ENCODE peak calls at places on chromosomes 2 and 18, in four cellular contexts. One of them, this sample, is unnamed.

GRCh38 chr2:178279142-178279541 is 84.8 kb downstream of the OSBPL6 start:
- DNase-seq in keratinocyte: peak; percentile 73
- DNase-seq in CD4-positive, alpha-beta T cell: no peak
- DNase-seq in epithelial cell of esophagus: peak; percentile 93
- DNase-seq in this sample: no peak

GRCh38 chr2:204947448-204947847 is 402.2 kb downstream of the PARD3B start:
- DNase-seq in keratinocyte: no peak
- DNase-seq in CD4-positive, alpha-beta T cell: no peak
- DNase-seq in epithelial cell of esophagus: no peak
- DNase-seq in this sample: no peak

GRCh38 chr2:96507957-96508520 is 2.9 kb upstream of the NEURL3 start:
- DNase-seq in keratinocyte: no peak
- DNase-seq in CD4-positive, alpha-beta T cell: peak; percentile 85
- DNase-seq in epithelial cell of esophagus: peak; percentile 57
- DNase-seq in this sample: peak; percentile 87

GRCh38 chr2:86295071-86295470 is 42.4 kb downstream of the REEP1 start:
- DNase-seq in keratinocyte: no peak
- DNase-seq in CD4-positive, alpha-beta T cell: no peak
- DNase-seq in epithelial cell of esophagus: no peak
- DNase-seq in this sample: no peak

GRCh38 chr18:23257686-23258565 is 122.6 kb downstream of the CABLES1 start:
- DNase-seq in keratinocyte: no peak
- DNase-seq in CD4-positive, alpha-beta T cell: no peak
- DNase-seq in epithelial cell of esophagus: peak; percentile 71
- DNase-seq in this sample: no peak

GRCh38 chr2:161306919-161307318 is 1.3 kb upstream of the PSMD14 start:
- DNase-seq in keratinocyte: no peak
- DNase-seq in CD4-positive, alpha-beta T cell: no peak
- DNase-seq in epithelial cell of esophagus: no peak
- DNase-seq in this sample: no peak

GRCh38 chr2:120896904-120897303 is 161.2 kb downstream of the GLI2 start:
- DNase-seq in keratinocyte: no peak
- DNase-seq in CD4-positive, alpha-beta T cell: no peak
- DNase-seq in epithelial cell of esophagus: no peak
- DNase-seq in this sample: no peak

GRCh38 chr18:61893304-61893970 is 630 bp upstream of the RNF152 start:
- DNase-seq in keratinocyte: no peak
- DNase-seq in CD4-positive, alpha-beta T cell: peak; percentile 2
- DNase-seq in epithelial cell of esophagus: peak; percentile 50
- DNase-seq in this sample: peak; percentile 62

GRCh38 chr18:26104037-26104436 is 13.6 kb upstream of the SS18 start:
- DNase-seq in keratinocyte: no peak
- DNase-seq in CD4-positive, alpha-beta T cell: no peak
- DNase-seq in epithelial cell of esophagus: no peak
- DNase-seq in this sample: no peak

GRCh38 chr2:148653437-148653836 is 8.9 kb downstream of the EPC2 start:
- DNase-seq in keratinocyte: no peak
- DNase-seq in CD4-positive, alpha-beta T cell: no peak
- DNase-seq in epithelial cell of esophagus: no peak
- DNase-seq in this sample: no peak

GRCh38 chr18:22710628-22711380 is 222.3 kb upstream of the RBBP8 start:
- DNase-seq in keratinocyte: no peak
- DNase-seq in CD4-positive, alpha-beta T cell: no peak
- DNase-seq in epithelial cell of esophagus: peak; percentile 88
- DNase-seq in this sample: no peak

GRCh38 chr2:27958711-27959378 is 68.3 kb downstream of the BABAM2 start:
- DNase-seq in keratinocyte: no peak
- DNase-seq in CD4-positive, alpha-beta T cell: no peak
- DNase-seq in epithelial cell of esophagus: no peak
- DNase-seq in this sample: no peak

GRCh38 chr2:27961997-27962396 is 71.5 kb downstream of the BABAM2 start:
- DNase-seq in keratinocyte: no peak
- DNase-seq in CD4-positive, alpha-beta T cell: no peak
- DNase-seq in epithelial cell of esophagus: peak; percentile 52
- DNase-seq in this sample: no peak

GRCh38 chr2:27956895-27957294 is 66.4 kb downstream of the BABAM2 start:
- DNase-seq in keratinocyte: no peak
- DNase-seq in CD4-positive, alpha-beta T cell: no peak
- DNase-seq in epithelial cell of esophagus: peak; percentile 78
- DNase-seq in this sample: no peak

GRCh38 chr2:27960237-27960912 is 69.8 kb downstream of the BABAM2 start:
- DNase-seq in keratinocyte: no peak
- DNase-seq in CD4-positive, alpha-beta T cell: no peak
- DNase-seq in epithelial cell of esophagus: peak; percentile 45
- DNase-seq in this sample: no peak

GRCh38 chr2:27959496-27959895 is 69.0 kb downstream of the BABAM2 start:
- DNase-seq in keratinocyte: no peak
- DNase-seq in CD4-positive, alpha-beta T cell: no peak
- DNase-seq in epithelial cell of esophagus: peak; percentile 61
- DNase-seq in this sample: no peak
- TF ChIP-seq CTCF in keratinocyte: no peak
- TF ChIP-seq CTCF in CD4-positive, alpha-beta T cell: no peak
- TF ChIP-seq CTCF in epithelial cell of esophagus: no peak
- TF ChIP-seq CTCF in this sample: no peak

DNA sequence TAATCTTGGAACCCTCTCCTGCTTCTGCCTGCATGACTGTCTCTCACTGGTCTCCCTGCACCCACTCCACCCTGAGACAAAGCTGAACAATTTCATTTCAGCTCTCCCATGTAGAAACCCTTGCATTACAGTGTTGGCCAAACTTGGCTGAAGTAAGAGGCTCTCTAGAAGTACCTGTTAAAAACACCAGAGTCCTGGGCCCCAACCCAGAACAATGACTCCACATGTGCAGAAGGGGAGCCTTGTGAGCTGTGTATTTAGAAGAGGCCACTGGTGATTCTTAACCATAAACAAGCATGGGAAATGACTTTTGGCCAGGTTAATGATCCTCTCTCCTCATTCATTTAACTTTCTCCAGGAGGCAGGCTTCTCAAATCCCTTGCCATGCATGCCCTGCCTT is 254.8 kb downstream of the SETBP1 start:
- DNase-seq in keratinocyte: no peak
- DNase-seq in CD4-positive, alpha-beta T cell: no peak
- DNase-seq in epithelial cell of esophagus: no peak
- DNase-seq in this sample: no peak
- TF ChIP-seq CTCF in keratinocyte: no peak
- TF ChIP-seq CTCF in CD4-positive, alpha-beta T cell: no peak
- TF ChIP-seq CTCF in epithelial cell of esophagus: no peak
- TF ChIP-seq CTCF in this sample: no peak

DNA sequence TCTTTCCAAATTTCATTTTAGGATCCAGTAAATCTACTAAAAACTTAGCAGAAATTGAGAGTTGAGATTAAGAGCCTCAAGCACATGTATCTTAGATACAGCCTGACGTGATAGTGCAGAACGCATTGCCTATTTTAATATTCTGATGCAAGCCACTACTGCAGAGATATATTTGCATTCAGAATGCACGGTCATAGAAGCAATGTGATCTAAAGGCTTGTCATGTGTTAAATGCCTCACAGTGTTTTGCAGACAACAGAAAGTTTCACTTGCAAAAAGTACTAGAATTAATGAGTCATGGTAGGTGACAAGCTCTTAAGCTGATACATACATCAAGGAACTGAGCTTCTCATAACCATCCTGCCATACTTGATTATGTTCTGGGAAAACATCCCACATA is 886.7 kb upstream of the CHAC2 start:
- DNase-seq in keratinocyte: no peak
- DNase-seq in CD4-positive, alpha-beta T cell: no peak
- DNase-seq in epithelial cell of esophagus: peak; percentile 13
- DNase-seq in this sample: no peak
- TF ChIP-seq CTCF in keratinocyte: no peak
- TF ChIP-seq CTCF in CD4-positive, alpha-beta T cell: no peak
- TF ChIP-seq CTCF in epithelial cell of esophagus: no peak
- TF ChIP-seq CTCF in this sample: no peak

GRCh38 chr18:10519366-10519765 is 6.5 kb upstream of the NAPG start:
- DNase-seq in keratinocyte: no peak
- DNase-seq in CD4-positive, alpha-beta T cell: no peak
- DNase-seq in epithelial cell of esophagus: no peak
- DNase-seq in this sample: no peak

GRCh38 chr18:10516078-10516477 is 9.7 kb upstream of the NAPG start:
- DNase-seq in keratinocyte: no peak
- DNase-seq in CD4-positive, alpha-beta T cell: no peak
- DNase-seq in epithelial cell of esophagus: no peak
- DNase-seq in this sample: no peak

GRCh38 chr18:10515456-10515855 is 10.4 kb upstream of the NAPG start:
- DNase-seq in keratinocyte: no peak
- DNase-seq in CD4-positive, alpha-beta T cell: no peak
- DNase-seq in epithelial cell of esophagus: peak; percentile 75
- DNase-seq in this sample: no peak

GRCh38 chr18:10519999-10520935 is 5.6 kb upstream of the NAPG start:
- DNase-seq in keratinocyte: peak; percentile 72
- DNase-seq in CD4-positive, alpha-beta T cell: peak; percentile 40
- DNase-seq in epithelial cell of esophagus: peak; percentile 88
- DNase-seq in this sample: peak; percentile 57

GRCh38 chr18:10518595-10519273 is 7.1 kb upstream of the NAPG start:
- DNase-seq in keratinocyte: no peak
- DNase-seq in CD4-positive, alpha-beta T cell: no peak
- DNase-seq in epithelial cell of esophagus: no peak
- DNase-seq in this sample: no peak
- TF ChIP-seq CTCF in keratinocyte: no peak
- TF ChIP-seq CTCF in CD4-positive, alpha-beta T cell: no peak
- TF ChIP-seq CTCF in epithelial cell of esophagus: peak; percentile 24
- TF ChIP-seq CTCF in this sample: peak; percentile 37

GRCh38 chr2:115908731-115909130 is 1466.3 kb downstream of the DPP10 start:
- DNase-seq in keratinocyte: no peak
- DNase-seq in CD4-positive, alpha-beta T cell: no peak
- DNase-seq in epithelial cell of esophagus: no peak
- DNase-seq in this sample: no peak

DNA sequence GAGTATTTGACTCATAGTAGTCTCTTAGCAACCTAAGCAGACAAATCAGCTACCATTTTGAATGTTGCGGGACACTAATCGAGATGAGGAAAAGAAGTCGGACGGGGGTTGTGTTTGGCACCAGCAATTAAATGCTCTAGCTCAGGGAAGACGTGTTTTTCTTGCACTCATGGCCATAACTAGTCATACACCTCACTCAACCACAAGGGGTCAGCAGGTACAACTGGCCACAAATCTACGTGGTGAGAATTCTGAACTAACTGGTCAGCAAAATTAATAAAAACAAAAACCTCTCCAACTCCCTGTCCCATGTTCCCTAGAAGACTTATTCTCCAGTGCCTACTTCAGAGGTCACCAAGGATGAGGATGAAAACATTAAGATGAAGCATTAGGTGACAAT is 1467.8 kb downstream of the DPP10 start:
- DNase-seq in keratinocyte: no peak
- DNase-seq in CD4-positive, alpha-beta T cell: no peak
- DNase-seq in epithelial cell of esophagus: no peak
- DNase-seq in this sample: no peak
- TF ChIP-seq CTCF in keratinocyte: no peak
- TF ChIP-seq CTCF in CD4-positive, alpha-beta T cell: no peak
- TF ChIP-seq CTCF in epithelial cell of esophagus: no peak
- TF ChIP-seq CTCF in this sample: peak; percentile 68

GRCh38 chr2:124323321-124323720 is 298.2 kb downstream of the CNTNAP5 start:
- DNase-seq in keratinocyte: no peak
- DNase-seq in CD4-positive, alpha-beta T cell: no peak
- DNase-seq in epithelial cell of esophagus: peak; percentile 30
- DNase-seq in this sample: no peak
- TF ChIP-seq CTCF in keratinocyte: no peak
- TF ChIP-seq CTCF in CD4-positive, alpha-beta T cell: no peak
- TF ChIP-seq CTCF in epithelial cell of esophagus: no peak
- TF ChIP-seq CTCF in this sample: no peak

GRCh38 chr2:2597712-2598111 is 266.6 kb upstream of the MYT1L start:
- DNase-seq in keratinocyte: no peak
- DNase-seq in CD4-positive, alpha-beta T cell: no peak
- DNase-seq in epithelial cell of esophagus: peak; percentile 58
- DNase-seq in this sample: no peak
- TF ChIP-seq CTCF in keratinocyte: no peak
- TF ChIP-seq CTCF in CD4-positive, alpha-beta T cell: no peak
- TF ChIP-seq CTCF in epithelial cell of esophagus: no peak
- TF ChIP-seq CTCF in this sample: no peak

GRCh38 chr2:3780477-3781402 is 77.4 kb downstream of the DCDC2C start:
- DNase-seq in keratinocyte: no peak
- DNase-seq in CD4-positive, alpha-beta T cell: peak; percentile 23
- DNase-seq in epithelial cell of esophagus: peak; percentile 21
- DNase-seq in this sample: peak; percentile 31
- TF ChIP-seq CTCF in keratinocyte: peak; percentile 44
- TF ChIP-seq CTCF in CD4-positive, alpha-beta T cell: peak; percentile 60
- TF ChIP-seq CTCF in epithelial cell of esophagus: peak; percentile 54
- TF ChIP-seq CTCF in this sample: peak; percentile 74

This sample was measured in progenitor cell of endocrine pancreas.